ENCODE peak calls at places on chromosomes 13 and 19, in six cellular contexts. T is Peyer's patch, C is spleen, V is thyroid gland, W is transverse colon, Z is A549. S is an unnamed sample.

GRCh38 chr13:96836733-96837132 is 157.5 kb downstream of the OXGR1 start:
- DNase-seq in T (no peak), W (no peak), V (no peak), Z (no peak), C (no peak), S (no peak)

GRCh38 chr19:10662384-10663251 is 8.5 kb downstream of the ILF3 start:
- DNase-seq in T (no peak), C (no peak), V (peak), Z (no peak), W (no peak), S (no peak)

GRCh38 chr19:3463039-3463958 is 17.0 kb downstream of the SMIM24 start:
- DNase-seq in V (no peak), Z (no peak), T (no peak), C (no peak), W (no peak), S (no peak)

GRCh38 chr13:34254366-34254765 is 436.4 kb downstream of the RFC3 start:
- DNase-seq in Z (no peak), W (no peak), V (no peak), T (no peak), C (no peak), S (no peak)

GRCh38 chr19:52640916-52641315 is 2.8 kb upstream of the ZNF83 start:
- DNase-seq in Z (no peak), W (no peak), V (no peak), C (no peak), T (no peak), S (no peak)

GRCh38 chr19:4284176-4284958 is 5.3 kb downstream of the SHD start:
- DNase-seq in Z (peak), V (no peak), W (peak), C (no peak), T (peak), S (no peak)

GRCh38 chr19:13483215-13483614 is 23.1 kb downstream of the CACNA1A start:
- DNase-seq in C (no peak), V (no peak), W (no peak), T (no peak), Z (peak), S (no peak)

GRCh38 chr13:106689906-106690305 is 122.0 kb upstream of the ARGLU1 start:
- DNase-seq in C (no peak), Z (no peak), T (no peak), W (no peak), V (no peak), S (no peak)

GRCh38 chr13:75316427-75316826 is 165.5 kb downstream of the TBC1D4 start:
- DNase-seq in Z (no peak), V (no peak), W (no peak), C (no peak), T (no peak), S (no peak)

GRCh38 chr19:2266183-2266993 is 10.2 kb upstream of the JSRP1 start:
- DNase-seq in Z (no peak), C (peak), T (peak), V (peak), W (peak), S (peak)

GRCh38 chr19:9914315-9915207 is 21.8 kb downstream of the OLFM2 start:
- DNase-seq in C (peak), Z (peak), V (peak), W (peak), T (peak), S (peak)

GRCh38 chr19:16325161-16325527 is 518 bp downstream of the KLF2 start:
- DNase-seq in T (peak), V (no peak), W (peak), Z (peak), C (peak), S (peak)

GRCh38 chr19:22545751-22546150 is 88.4 kb upstream of the ZNF492 start:
- DNase-seq in C (no peak), T (no peak), V (peak), Z (peak), W (peak), S (no peak)

GRCh38 chr19:18427080-18427751 is 8.0 kb downstream of the SSBP4 start:
- DNase-seq in T (no peak), W (no peak), Z (no peak), V (no peak), C (no peak), S (no peak)

GRCh38 chr13:111292710-111293485 is 27.5 kb upstream of the TEX29 start:
- DNase-seq in Z (no peak), C (no peak), W (no peak), V (no peak), T (no peak), S (no peak)

GRCh38 chr13:38564751-38565150 is 122.1 kb upstream of the FREM2 start:
- DNase-seq in W (no peak), C (no peak), Z (no peak), T (no peak), V (no peak), S (no peak)

GRCh38 chr13:99931462-99931861 is 40.1 kb downstream of the ZIC5 start:
- DNase-seq in T (no peak), Z (no peak), V (no peak), W (no peak), C (no peak), S (no peak)

GRCh38 chr13:42524487-42525034 is 49.4 kb upstream of the TNFSF11 start:
- DNase-seq in C (no peak), T (peak), Z (peak), W (no peak), V (no peak), S (no peak)

GRCh38 chr13:44373601-44374347 is at the start of gene SERP2:
- DNase-seq in C (no peak), W (no peak), Z (no peak), T (no peak), V (peak), S (peak)

GRCh38 chr13:22232186-22232585 is 561.3 kb downstream of the FGF9 start:
- DNase-seq in C (no peak), T (no peak), W (no peak), Z (no peak), V (no peak), S (no peak)

GRCh38 chr13:93549326-93549855 is 322.8 kb downstream of the GPC6 start:
- DNase-seq in W (no peak), Z (no peak), V (no peak), C (no peak), T (no peak), S (no peak)

GRCh38 chr13:83881917-83882625 is at the start of gene SLITRK1:
- DNase-seq in W (no peak), V (peak), T (no peak), Z (peak), C (no peak), S (peak)

GRCh38 chr13:110634558-110634957 is 19.2 kb downstream of the NAXD start:
- DNase-seq in W (no peak), Z (peak), V (no peak), C (no peak), T (no peak), S (no peak)

GRCh38 chr19:48493718-48494515 is 17.7 kb downstream of the LMTK3 start:
- DNase-seq in W (no peak), V (no peak), T (no peak), Z (no peak), C (peak), S (no peak)
- TF ChIP-seq POLR2A in W (no peak), V (no peak), T (no peak), Z (no peak), C (no peak), S (no peak)

GRCh38 chr13:52599037-52599852 is 43.0 kb upstream of the HNRNPA1L2 start:
- DNase-seq in T (no peak), V (no peak), W (no peak), C (no peak), Z (no peak), S (no peak)
- H3K27ac ChIP-seq in T (peak), V (peak), W (peak), C (peak), Z (no peak), S (peak)

DNA sequence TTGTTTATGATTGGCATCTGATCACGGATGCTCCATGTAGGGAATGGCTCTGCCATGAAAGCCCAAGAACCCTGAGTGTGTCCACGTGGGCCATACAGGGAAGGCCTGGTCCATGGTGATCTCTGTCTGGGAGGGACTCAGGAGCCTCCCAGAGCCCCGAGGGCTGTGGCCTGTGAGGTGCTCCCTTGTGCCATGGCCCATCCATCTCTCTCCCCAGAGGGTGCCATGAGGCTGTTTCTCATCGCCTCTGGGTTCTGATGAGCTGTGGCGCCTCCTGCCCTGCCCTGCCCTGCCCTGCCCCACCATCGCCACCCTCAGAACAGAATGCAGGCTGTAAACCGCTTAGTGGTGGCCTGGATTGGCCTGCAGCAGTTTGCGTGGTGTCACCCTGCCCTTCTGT is 83.1 kb downstream of the ATP11A start:
- DNase-seq in T (no peak), W (peak), Z (no peak), C (peak), V (no peak), S (no peak)
- H3K4me3 ChIP-seq in T (no peak), W (no peak), Z (no peak), C (no peak), V (no peak), S (no peak)

GRCh38 chr19:42295831-42296525 is 6.0 kb upstream of the PRR19 start:
- DNase-seq in W (peak), T (peak), Z (peak), C (peak), V (peak), S (peak)
- TF ChIP-seq POLR2A in W (no peak), T (no peak), Z (no peak), C (no peak), V (no peak), S (no peak)

S was measured in heart left ventricle.